ENCODE peak calls at places on chromosomes 7 and 10, in seven cellular contexts. J is anterior cingulate cortex; A is Calu3; Z is stimulated activated CD4-positive, alpha-beta T cell treated with anti-CD3 and anti-CD28 coated beads, Interleukin-1b, Interleukin-23, amount 100 ng/mL, for 24 hours; D is activated naive CD4-positive, alpha-beta T cell treated with anti-CD3 and anti-CD28 coated beads, Interleukin-2, amount 50 U/mL, for 16 hours; L is right lobe of liver; P is nephron progenitor cell. W is an unnamed sample.

GRCh38 chr7:30086529-30086928 is 48.3 kb upstream of the MTURN start:
- DNase-seq in L (no peak), Z (no peak), J (no peak), D (no peak), A (no peak), P (no peak), W (no peak)

GRCh38 chr10:91349381-91349780 is 60.8 kb upstream of the HECTD2 start:
- DNase-seq in D (no peak), L (no peak), Z (no peak), J (no peak), A (no peak), P (no peak), W (peak; percentile 87)

GRCh38 chr7:140654661-140655060 is 14.0 kb upstream of the DENND2A start:
- DNase-seq in L (no peak), D (no peak), A (no peak), J (no peak), Z (no peak), P (no peak), W (no peak)

GRCh38 chr10:70799124-70799523 is 13.9 kb upstream of the TBATA start:
- DNase-seq in L (no peak), Z (no peak), P (no peak), D (no peak), J (no peak), A (no peak), W (no peak)

GRCh38 chr7:1850111-1850975 is 180.3 kb downstream of the ELFN1 start:
- DNase-seq in D (peak; percentile 9), L (peak; percentile 82), J (no peak), A (no peak), Z (no peak), P (peak; percentile 4), W (no peak)

GRCh38 chr10:3310016-3310415 is 137.4 kb upstream of the PITRM1 start:
- DNase-seq in A (no peak), D (no peak), J (no peak), P (no peak), Z (no peak), L (no peak), W (no peak)

GRCh38 chr10:12564173-12564572 is 214.8 kb downstream of the CAMK1D start:
- DNase-seq in L (no peak), P (no peak), Z (no peak), J (no peak), A (no peak), D (no peak), W (no peak)

GRCh38 chr10:101817542-101818118 is 614 bp downstream of the OGA start:
- DNase-seq in J (peak; percentile 44), A (peak; percentile 78), P (peak; percentile 38), Z (no peak), L (peak; percentile 83), D (no peak), W (peak; percentile 95)

GRCh38 chr10:92750788-92751533 is 61.2 kb downstream of the HHEX start:
- DNase-seq in D (no peak), A (no peak), Z (no peak), J (no peak), L (no peak), P (no peak), W (peak; percentile 54)

GRCh38 chr10:7458554-7458953 is 47.7 kb upstream of the SFMBT2 start:
- DNase-seq in P (no peak), L (no peak), A (no peak), J (no peak), Z (no peak), D (no peak), W (peak; percentile 20)

GRCh38 chr7:33186187-33186586 is 56.8 kb downstream of the BBS9 start:
- DNase-seq in Z (no peak), P (no peak), L (no peak), J (no peak), A (no peak), D (no peak), W (peak; percentile 50)

GRCh38 chr10:100357073-100357858 is 10.2 kb downstream of the SCD start:
- DNase-seq in Z (no peak), L (no peak), D (no peak), P (no peak), J (no peak), A (no peak), W (no peak)

GRCh38 chr10:67788028-67788886 is 49.7 kb downstream of the DNAJC12 start:
- DNase-seq in J (no peak), P (peak; percentile 70), L (peak; percentile 86), Z (peak; percentile 67), D (peak; percentile 77), A (peak; percentile 88), W (peak; percentile 34)

GRCh38 chr10:3750352-3750816 is 34.6 kb downstream of the KLF6 start:
- DNase-seq in L (no peak), D (no peak), A (no peak), J (no peak), Z (no peak), P (no peak), W (no peak)

GRCh38 chr7:2815523-2816240 is 28.4 kb downstream of the GNA12 start:
- DNase-seq in P (no peak), L (no peak), J (no peak), A (no peak), Z (no peak), D (no peak), W (no peak)

GRCh38 chr7:102404005-102404861 is 8.1 kb downstream of the PRKRIP1 start:
- DNase-seq in A (peak; percentile 19), L (no peak), Z (no peak), D (peak; percentile 36), P (peak; percentile 41), J (no peak), W (peak; percentile 67)

GRCh38 chr7:155166673-155167370 is 96.7 kb downstream of the HTR5A start:
- DNase-seq in D (no peak), Z (no peak), P (no peak), L (no peak), J (no peak), A (peak; percentile 74), W (peak; percentile 62)